ENCODE peak calls at places on chromosomes 2 and 18, in six cellular contexts. P is sigmoid colon, J is K562, N is H1, I is upper lobe of left lung, R is GM23338. O is an unnamed sample.
A peak's percentile ranks its signal among the peaks of the same experiment; 100 is the strongest.

GRCh38 chr2:121210691-121211090 is 74.3 kb downstream of the TFCP2L1 start:
- DNase-seq in P (no peak), J (peak; percentile 15), N (no peak), I (no peak), R (no peak), O (peak; percentile 66)

GRCh38 chr2:140597836-140598235 is 1533.0 kb downstream of the LRP1B start:
- DNase-seq in P (no peak), J (no peak), N (no peak), I (no peak), R (peak; percentile 69), O (no peak)

GRCh38 chr2:190537765-190538164 is 3.2 kb upstream of the NEMP2 start:
- DNase-seq in P (no peak), J (no peak), N (no peak), I (no peak), R (no peak), O (no peak)

GRCh38 chr2:216987176-216987809 is 127.4 kb upstream of the TNP1 start:
- DNase-seq in P (peak; percentile 75), J (peak; percentile 21), N (no peak), I (no peak), R (no peak), O (no peak)

GRCh38 chr2:172457606-172458005 is 30.2 kb downstream of the ITGA6 start:
- DNase-seq in P (no peak), J (no peak), N (no peak), I (no peak), R (no peak), O (no peak)

GRCh38 chr18:76376225-76376624 is 118.8 kb downstream of the ZNF516 start:
- DNase-seq in P (no peak), J (no peak), N (no peak), I (no peak), R (no peak), O (no peak)

GRCh38 chr2:149065236-149065635 is 26.7 kb downstream of the LYPD6B start:
- DNase-seq in P (no peak), J (no peak), N (no peak), I (no peak), R (no peak), O (no peak)

GRCh38 chr2:32357545-32358482 is 991 bp downstream of the BIRC6 start:
- DNase-seq in P (peak; percentile 74), J (peak; percentile 64), N (no peak), I (peak; percentile 86), R (peak; percentile 64), O (peak; percentile 91)

GRCh38 chr2:218368621-218369153 is 12.0 kb downstream of the CATIP start:
- DNase-seq in P (peak; percentile 88), J (no peak), N (no peak), I (no peak), R (peak; percentile 72), O (peak; percentile 86)

GRCh38 chr2:44360749-44361329 is 455 bp downstream of the PREPL start:
- DNase-seq in P (no peak), J (peak; percentile 42), N (no peak), I (no peak), R (no peak), O (no peak)

GRCh38 chr2:59585657-59586056 is 967.8 kb downstream of the BCL11A start:
- DNase-seq in P (no peak), J (no peak), N (no peak), I (no peak), R (no peak), O (no peak)

GRCh38 chr18:22091341-22091740 is 78.0 kb upstream of the GATA6 start:
- DNase-seq in P (no peak), J (no peak), N (no peak), I (no peak), R (no peak), O (no peak)

GRCh38 chr18:22088976-22089375 is 80.4 kb upstream of the GATA6 start:
- DNase-seq in P (no peak), J (no peak), N (no peak), I (no peak), R (no peak), O (no peak)

GRCh38 chr18:22084547-22084946 is 84.8 kb upstream of the GATA6 start:
- DNase-seq in P (no peak), J (no peak), N (no peak), I (no peak), R (no peak), O (no peak)

GRCh38 chr18:22086973-22087372 is 82.4 kb upstream of the GATA6 start:
- DNase-seq in P (no peak), J (no peak), N (no peak), I (no peak), R (no peak), O (no peak)

DNA sequence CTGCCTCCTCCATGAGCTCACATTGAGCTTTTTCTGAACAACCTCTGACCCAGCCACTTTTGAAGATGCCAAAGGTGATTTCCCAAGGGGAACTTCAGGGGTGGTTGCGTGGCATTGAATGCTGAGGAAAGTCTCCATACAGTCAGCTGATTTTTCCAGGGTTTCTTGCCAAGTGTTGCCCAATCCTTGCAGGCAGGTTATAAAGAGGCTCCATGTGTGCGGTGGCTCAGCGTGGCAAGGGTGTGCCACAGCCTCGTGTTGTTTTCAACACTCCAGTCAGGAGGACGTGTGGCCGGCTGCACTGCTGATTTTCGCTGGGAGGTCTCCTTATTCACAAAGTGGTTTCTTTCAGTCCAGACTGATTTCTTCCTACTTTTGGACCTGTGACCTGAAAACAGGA is 81.4 kb upstream of the GATA6 start:
- DNase-seq in P (no peak), J (no peak), N (no peak), I (no peak), R (no peak), O (no peak)
- TF ChIP-seq POLR2AphosphoS5 in P (no peak), J (no peak), N (no peak), I (peak; percentile 76), R (no peak), O (no peak)

GRCh38 chr2:202909394-202910192 is 1.9 kb downstream of the WDR12 start:
- DNase-seq in P (no peak), J (no peak), N (no peak), I (no peak), R (no peak), O (no peak)
- H3K4me3 ChIP-seq in P (no peak overlapping the region), J (peak overlapping the region; percentile 69), N (peak overlapping the region; percentile 96), I (no peak overlapping the region), R (peak overlapping the region; percentile 78), O (no peak overlapping the region)

GRCh38 chr18:31744661-31745060 is 16.0 kb downstream of the SLC25A52 start:
- DNase-seq in P (no peak), J (no peak), N (no peak), I (no peak), R (peak; percentile 40), O (no peak)

GRCh38 chr18:31746396-31746795 is 14.3 kb downstream of the SLC25A52 start:
- DNase-seq in P (no peak), J (no peak), N (no peak), I (no peak), R (no peak), O (no peak)

DNA sequence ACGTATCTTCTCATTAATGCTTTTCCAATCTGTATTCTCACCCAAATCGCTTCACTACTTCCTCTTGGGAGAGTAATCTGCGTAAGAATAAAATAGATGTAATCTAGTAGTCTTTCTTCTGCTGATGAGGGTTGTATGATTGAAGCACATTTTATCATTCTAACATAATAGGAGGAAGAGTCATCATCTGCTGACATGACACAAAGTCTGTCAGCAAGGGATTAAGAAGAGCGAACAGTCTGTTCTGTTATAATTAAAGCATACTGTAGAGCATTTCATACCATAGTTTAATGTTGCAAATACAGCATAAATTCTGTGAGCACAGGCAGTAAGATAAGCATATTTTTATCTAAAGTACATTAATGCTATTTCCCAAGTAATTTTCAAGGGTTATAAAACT is 10.4 kb downstream of the SLC25A52 start:
- DNase-seq in P (no peak), J (no peak), N (no peak), I (no peak), R (no peak), O (no peak)
- TF ChIP-seq CTCF in P (no peak), J (no peak), N (no peak), I (no peak), R (no peak), O (no peak)

GRCh38 chr2:26345284-26345553 is 724 bp upstream of the SELENOI start:
- DNase-seq in P (no peak), J (no peak), N (no peak), I (no peak), R (no peak), O (no peak)

GRCh38 chr2:26345554-26346453 is at the start of gene SELENOI:
- DNase-seq in P (peak; percentile 99), J (peak; percentile 99), N (peak; percentile 97), I (peak; percentile 100), R (peak; percentile 100), O (peak; percentile 100)

GRCh38 chr2:26347286-26347865 is 787 bp upstream of the ADGRF3 start:
- DNase-seq in P (no peak), J (no peak), N (no peak), I (no peak), R (no peak), O (no peak)

GRCh38 chr2:26344581-26345283 is 1.2 kb upstream of the SELENOI start:
- DNase-seq in P (no peak), J (peak; percentile 55), N (no peak), I (no peak), R (peak; percentile 67), O (no peak)

GRCh38 chr2:26346454-26347053 is at the start of gene ADGRF3:
- DNase-seq in P (peak; percentile 72), J (peak; percentile 32), N (no peak), I (no peak), R (peak; percentile 59), O (peak; percentile 88)
- TF ChIP-seq POLR2AphosphoS5 in P (no peak), J (no peak), N (no peak), I (peak; percentile 63), R (no peak), O (peak; percentile 66)